ENCODE peak calls at places on chromosomes 2 and 18, in five cellular contexts. M is stimulated activated CD8-positive, alpha-beta memory T cell treated with anti-CD3 and anti-CD28 coated beads, Interleukin-7, amount 100 ng/mL, for 4 hours; N is activated T-cell treated with anti-CD3 and anti-CD28 coated beads for 24 hours; G is WERI-Rb-1; B is NCI-H1436. Y is an unnamed sample.

GRCh38 chr2:239396881-239397681 is 3.7 kb downstream of the HDAC4 start:
- DNase-seq in B (peak), N (no peak), G (no peak), M (no peak), Y (no peak)

GRCh38 chr2:199144036-199144435 is 313.7 kb downstream of the SATB2 start:
- DNase-seq in B (no peak), N (no peak), G (no peak), M (no peak), Y (no peak)

GRCh38 chr2:6078414-6078813 is 386.2 kb downstream of the SOX11 start:
- DNase-seq in G (no peak), M (no peak), B (no peak), N (no peak), Y (no peak)

GRCh38 chr2:117360586-117360985 is 453.9 kb upstream of the DDX18 start:
- DNase-seq in G (no peak), N (no peak), B (no peak), M (no peak), Y (no peak)

GRCh38 chr2:139217641-139218040 is 437.5 kb upstream of the NXPH2 start:
- DNase-seq in M (no peak), G (no peak), N (no peak), B (no peak), Y (no peak)

GRCh38 chr2:176380341-176380740 is 111.1 kb downstream of the MTX2 start:
- DNase-seq in N (no peak), G (no peak), M (no peak), B (no peak), Y (no peak)

GRCh38 chr18:38940863-38941531 is 1375.4 kb upstream of the CELF4 start:
- DNase-seq in N (peak), G (no peak), M (peak), B (peak), Y (no peak)

GRCh38 chr18:21303913-21304312 is 61.9 kb downstream of the GREB1L start:
- DNase-seq in M (no peak), B (no peak), N (no peak), G (no peak), Y (no peak)

GRCh38 chr18:78607221-78607620 is 372.4 kb upstream of the SALL3 start:
- DNase-seq in N (no peak), B (no peak), G (peak), M (no peak), Y (no peak)

GRCh38 chr2:112160591-112161250 is 22.5 kb downstream of the FBLN7 start:
- DNase-seq in G (no peak), N (no peak), M (no peak), B (no peak), Y (no peak)

GRCh38 chr2:189406612-189407011 is 34.7 kb upstream of the WDR75 start:
- DNase-seq in M (no peak), G (no peak), N (no peak), B (no peak), Y (no peak)

GRCh38 chr2:11330457-11331142 is 13.8 kb downstream of the ROCK2 start:
- DNase-seq in G (no peak), N (no peak), B (no peak), M (no peak), Y (no peak)

GRCh38 chr18:25251127-25251526 is 100.8 kb downstream of the ZNF521 start:
- DNase-seq in B (no peak), N (no peak), M (no peak), G (no peak), Y (no peak)

GRCh38 chr2:135202751-135203150 is 150.7 kb downstream of the RAB3GAP1 start:
- DNase-seq in B (no peak), G (no peak), N (no peak), M (no peak), Y (no peak)

GRCh38 chr2:238158807-238159539 is at the start of gene ERFE:
- DNase-seq in N (peak), M (peak), B (peak), G (peak), Y (peak)

GRCh38 chr2:95158891-95159619 is 593 bp downstream of the ZNF514 start:
- DNase-seq in N (peak), B (peak), M (no peak), G (peak), Y (peak)

GRCh38 chr18:48785091-48785614 is 165.6 kb downstream of the SMAD7 start:
- DNase-seq in B (no peak), N (no peak), G (no peak), M (peak), Y (no peak)

GRCh38 chr2:52919668-52920067 is 847.9 kb upstream of the CHAC2 start:
- DNase-seq in B (no peak), M (no peak), G (no peak), N (no peak), Y (no peak)

GRCh38 chr2:11434443-11434842 is 31.5 kb downstream of the E2F6 start:
- DNase-seq in M (no peak), B (no peak), N (no peak), G (no peak), Y (no peak)

GRCh38 chr2:729363-729762 is 52.2 kb upstream of the TMEM18 start:
- DNase-seq in B (no peak), M (no peak), N (no peak), G (no peak), Y (peak)

GRCh38 chr2:3179208-3179607 is 198.4 kb downstream of the EIPR1 start:
- DNase-seq in N (peak), B (peak), M (no peak), G (peak), Y (no peak)

GRCh38 chr18:31097666-31098065 is 4.6 kb downstream of the DSC2 start:
- DNase-seq in B (no peak), G (no peak), N (no peak), M (no peak), Y (no peak)

Y was measured in NCI-H1105 treated with DMSO at 0.1 percent for 48 hours.